ENCODE peak calls at places on chromosomes 2 and 18, in five cellular contexts. G is right cardiac atrium; R is effector memory CD4-positive, alpha-beta T cell; H is mammary epithelial cell; U is OCI-LY7. O is an unnamed sample.

GRCh38 chr2:180520816-180521595 is 459.4 kb upstream of the UBE2E3 start:
- DNase-seq in G (no peak), H (peak; percentile 60), R (no peak), U (no peak), O (no peak)

GRCh38 chr2:127039387-127040031 is 67.4 kb downstream of the BIN1 start:
- DNase-seq in U (peak; percentile 2), R (no peak), H (no peak), G (peak; percentile 32), O (no peak)

GRCh38 chr2:160752475-160753330 is 259.1 kb upstream of the RBMS1 start:
- DNase-seq in R (no peak), G (no peak), U (no peak), H (peak; percentile 84), O (no peak)

GRCh38 chr2:3594493-3595281 is at the start of gene COLEC11:
- DNase-seq in H (no peak), R (no peak), U (no peak), G (peak; percentile 91), O (no peak)

GRCh38 chr2:120710256-120710655 is 25.4 kb upstream of the GLI2 start:
- DNase-seq in R (no peak), U (no peak), H (no peak), G (no peak), O (no peak)

GRCh38 chr2:144580521-144581153 is 60.7 kb upstream of the ZEB2 start:
- DNase-seq in H (no peak), G (no peak), R (no peak), U (peak; percentile 61), O (no peak)

GRCh38 chr18:35376742-35377695 is at the start of gene ZNF396:
- DNase-seq in G (peak; percentile 94), R (peak; percentile 49), U (peak; percentile 53), H (peak; percentile 24), O (peak; percentile 63)

GRCh38 chr2:43426305-43427031 is 169.4 kb downstream of the THADA start:
- DNase-seq in H (peak; percentile 95), U (peak; percentile 89), R (peak; percentile 21), G (peak; percentile 63), O (peak; percentile 68)

GRCh38 chr2:85134255-85135065 is 1.3 kb downstream of the TCF7L1 start:
- DNase-seq in U (no peak), R (no peak), G (peak; percentile 83), H (peak; percentile 27), O (no peak)

GRCh38 chr18:79381811-79382311 is 13.9 kb upstream of the NFATC1 start:
- DNase-seq in U (no peak), H (no peak), G (peak; percentile 55), R (no peak), O (no peak)

GRCh38 chr18:46632401-46633089 is 24.5 kb downstream of the LOXHD1 start:
- DNase-seq in U (no peak), G (no peak), R (no peak), H (peak; percentile 91), O (no peak)

GRCh38 chr18:62179213-62179612 is 7.6 kb downstream of the PIGN start:
- DNase-seq in U (peak; percentile 76), G (no peak), H (no peak), R (no peak), O (no peak)

GRCh38 chr2:170848587-170848986 is 31.9 kb downstream of the GAD1 start:
- DNase-seq in R (no peak), U (no peak), G (no peak), H (peak; percentile 45), O (no peak)

GRCh38 chr2:201880620-201881381 is 74.5 kb downstream of the CDK15 start:
- DNase-seq in U (no peak), G (peak; percentile 50), H (no peak), R (no peak), O (no peak)

GRCh38 chr2:232126301-232127085 is 165.0 kb downstream of the DIS3L2 start:
- DNase-seq in U (no peak), H (no peak), G (no peak), R (no peak), O (no peak)

GRCh38 chr2:187842978-187843847 is 289.0 kb upstream of the TFPI start:
- DNase-seq in H (peak; percentile 35), U (peak; percentile 45), R (no peak), G (no peak), O (no peak)

GRCh38 chr2:64698668-64699444 is 45.1 kb upstream of the SERTAD2 start:
- DNase-seq in H (peak; percentile 80), G (no peak), U (no peak), R (no peak), O (no peak)

GRCh38 chr2:64697286-64698023 is 43.7 kb upstream of the SERTAD2 start:
- DNase-seq in U (no peak), G (no peak), R (no peak), H (no peak), O (no peak)

GRCh38 chr2:64698068-64698645 is 44.4 kb upstream of the SERTAD2 start:
- DNase-seq in H (no peak), G (no peak), R (no peak), U (no peak), O (no peak)

GRCh38 chr2:64700133-64700809 is 46.6 kb upstream of the SERTAD2 start:
- DNase-seq in H (peak; percentile 65), U (no peak), G (no peak), R (no peak), O (no peak)

GRCh38 chr2:64699712-64700111 is 46.0 kb upstream of the SERTAD2 start:
- DNase-seq in R (peak; percentile 0), H (no peak), U (no peak), G (no peak), O (no peak)
- H3K27ac ChIP-seq in R (no peak overlapping the region), H (no peak overlapping the region), U (no peak overlapping the region), G (no peak overlapping the region), O (no peak overlapping the region)

DNA sequence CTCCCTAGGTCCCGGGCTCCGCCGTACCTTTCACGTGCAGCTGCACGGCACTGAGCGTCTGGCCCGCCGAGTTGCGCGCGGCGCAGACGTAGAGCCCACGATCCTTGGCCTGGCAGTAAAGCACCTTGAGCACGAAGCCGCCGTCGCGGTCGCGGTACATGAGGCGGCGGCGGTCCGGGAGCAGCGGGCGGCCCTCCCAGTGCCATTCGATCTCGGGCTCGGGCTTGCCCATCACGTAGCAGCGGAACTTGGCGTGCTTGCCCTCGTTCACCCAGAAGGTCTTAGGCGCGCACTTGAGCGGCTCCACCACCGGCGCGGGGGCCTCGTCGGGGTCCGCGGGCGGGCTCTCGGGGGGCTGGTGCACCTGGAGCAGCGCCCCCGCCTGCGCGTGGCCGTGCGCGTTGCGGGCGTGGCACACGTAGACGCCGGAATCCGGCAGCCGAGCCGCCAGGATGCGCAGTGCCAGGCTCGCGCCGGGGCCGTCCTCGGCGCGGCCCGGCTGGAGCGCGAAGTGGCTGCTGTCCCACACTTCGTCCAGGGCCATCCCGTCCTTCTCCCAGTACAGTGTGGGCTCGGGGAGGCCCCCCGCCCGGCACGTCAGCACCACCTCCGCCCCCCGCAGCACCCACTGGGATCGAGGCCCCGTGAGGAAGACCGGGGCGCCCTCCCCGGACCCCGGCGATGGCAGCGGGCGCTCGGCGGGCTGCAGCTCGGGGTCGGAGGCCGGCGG is 980 bp downstream of the OBSL1 start:
- DNase-seq in R (no peak), U (no peak), H (peak; percentile 38), G (peak; percentile 77), O (no peak)
- H3K4me3 ChIP-seq in R (peak overlapping the region; percentile 39), U (no peak overlapping the region), H (peak overlapping the region; percentile 34), G (peak overlapping the region; percentile 77), O (peak overlapping the region; percentile 27)

DNA sequence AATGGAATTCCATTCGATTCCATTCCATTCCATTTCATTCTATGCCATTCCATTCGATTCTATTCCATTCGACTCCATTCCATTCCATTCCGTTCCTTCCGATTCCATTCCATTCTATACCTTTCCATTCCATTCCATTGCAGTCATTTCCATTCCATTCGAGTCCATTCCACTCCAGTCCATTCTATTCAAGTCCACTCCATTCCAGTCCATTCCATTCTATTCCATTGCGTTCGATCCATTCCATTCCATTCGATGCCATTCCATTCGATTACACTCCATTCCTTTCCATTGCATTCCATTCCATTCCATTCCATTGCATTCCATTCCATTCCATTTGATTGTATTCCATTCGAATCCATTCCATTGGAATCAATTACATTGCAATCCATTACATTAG is 1119.8 kb downstream of the RPIA start:
- DNase-seq in U (no peak), H (no peak), G (no peak), R (no peak), O (no peak)
- H3K9me3 ChIP-seq in U (peaks cover 61% of the 10 kb centered on the region), H (peaks cover 77% of the 10 kb centered on the region), G (no peaks in the 10 kb centered on the region), R (peaks cover 24% of the 10 kb centered on the region), O (peaks cover 10% of the 10 kb centered on the region)

GRCh38 chr2:128437181-128437520 is 118.5 kb upstream of the HS6ST1 start:
- DNase-seq in H (no peak), G (peak; percentile 36), R (no peak), U (no peak), O (no peak)

GRCh38 chr2:128436498-128437180 is 118.0 kb upstream of the HS6ST1 start:
- DNase-seq in G (no peak), U (no peak), R (no peak), H (no peak), O (no peak)

GRCh38 chr2:128432423-128432822 is 113.8 kb upstream of the HS6ST1 start:
- DNase-seq in U (no peak), G (no peak), H (no peak), R (no peak), O (no peak)

GRCh38 chr2:128435576-128436497 is 117.2 kb upstream of the HS6ST1 start:
- DNase-seq in R (no peak), U (peak; percentile 4), H (no peak), G (no peak), O (no peak)

DNA sequence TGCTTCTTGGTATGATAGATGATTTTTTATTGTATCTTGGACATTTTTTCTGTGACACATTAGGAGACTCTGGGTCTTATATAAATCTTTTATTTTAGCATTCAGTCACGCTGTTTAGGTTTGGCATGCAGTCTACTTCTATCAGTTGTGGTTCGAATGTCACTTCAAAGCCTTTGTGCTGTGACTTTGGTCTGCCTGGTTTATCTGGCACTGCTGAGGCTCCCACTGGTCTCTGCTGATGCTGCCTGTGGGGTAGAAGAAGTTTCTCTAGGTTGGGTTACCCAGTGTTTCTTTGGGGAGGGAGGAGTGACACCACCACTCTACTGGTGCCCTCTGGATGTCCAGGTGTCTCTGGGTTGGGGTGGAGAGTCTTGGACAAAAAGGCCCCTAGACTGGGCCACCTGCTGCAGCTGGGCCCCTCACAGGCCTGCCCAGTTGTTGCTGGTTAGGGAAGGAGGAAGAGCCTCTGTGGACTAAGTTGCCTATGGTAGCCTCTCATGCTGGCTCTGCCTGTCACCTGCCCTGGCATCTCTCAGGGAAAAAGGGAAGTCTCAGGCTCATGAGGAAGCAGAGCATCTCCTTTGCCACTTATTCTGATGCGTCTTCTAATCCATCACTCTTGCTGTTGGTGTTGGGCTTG is 115.4 kb upstream of the HS6ST1 start:
- DNase-seq in U (no peak), R (no peak), H (no peak), G (peak; percentile 12), O (no peak)
- H3K27ac ChIP-seq in U (no peak overlapping the region), R (no peak overlapping the region), H (no peak overlapping the region), G (no peak overlapping the region), O (no peak overlapping the region)

GRCh38 chr18:48006415-48007175 is 76.1 kb upstream of the SMAD2 start:
- DNase-seq in R (no peak), G (no peak), H (no peak), U (no peak), O (no peak)

GRCh38 chr18:48007381-48007780 is 76.9 kb upstream of the SMAD2 start:
- DNase-seq in U (no peak), R (no peak), H (no peak), G (no peak), O (no peak)

GRCh38 chr18:48010264-48010663 is 79.8 kb upstream of the SMAD2 start:
- DNase-seq in U (no peak), H (no peak), G (no peak), R (no peak), O (no peak)

GRCh38 chr18:48009116-48009825 is 78.8 kb upstream of the SMAD2 start:
- DNase-seq in U (no peak), R (no peak), G (no peak), H (no peak), O (no peak)

GRCh38 chr18:48007955-48008701 is 77.7 kb upstream of the SMAD2 start:
- DNase-seq in G (peak; percentile 87), R (no peak), U (no peak), H (peak; percentile 65), O (peak; percentile 40)
- H3K4me3 ChIP-seq in G (peak overlapping the region; percentile 78), R (peak overlapping the region; percentile 54), U (no peak overlapping the region), H (peak overlapping the region; percentile 70), O (peak overlapping the region; percentile 58)

O was measured in CD8-positive, alpha-beta T cell.